ENCODE peak calls at places on chromosomes 4 and X, in seven cellular contexts. G is CD8-positive, alpha-beta T cell; Q is small intestine; O is PC-9; R is thyroid gland; I is HCT116; E is IMR-90. W is an unnamed sample.
A peak's percentile ranks its signal among the peaks of the same experiment; 100 is the strongest.

GRCh38 chr4:70399319-70399718 is 1.6 kb downstream of the OPRPN start:
- DNase-seq in Q (no peak), G (no peak), O (no peak), E (no peak), I (no peak), R (no peak), W (no peak)

GRCh38 chr4:26863512-26863911 is 2.9 kb downstream of the STIM2 start:
- DNase-seq in I (no peak), R (no peak), G (no peak), Q (no peak), O (no peak), E (no peak), W (no peak)

GRCh38 chr4:25884040-25884788 is 21.4 kb upstream of the SEL1L3 start:
- DNase-seq in E (peak; percentile 92), R (no peak), I (no peak), O (no peak), G (no peak), Q (no peak), W (no peak)

GRCh38 chr4:30245140-30245539 is 475.0 kb upstream of the PCDH7 start:
- DNase-seq in G (no peak), E (no peak), O (no peak), Q (no peak), I (no peak), R (no peak), W (no peak)

GRCh38 chrX:81316163-81316562 is 114.3 kb downstream of the SH3BGRL start:
- DNase-seq in O (no peak), I (no peak), E (peak; percentile 13), G (no peak), R (no peak), Q (no peak), W (no peak)

GRCh38 chrX:119073911-119074310 is 1.1 kb downstream of the CT47C1 start:
- DNase-seq in E (no peak), R (no peak), Q (no peak), O (no peak), G (no peak), I (no peak), W (no peak)

GRCh38 chr4:25160714-25161598 is 707 bp upstream of the SEPSECS start:
- DNase-seq in Q (peak; percentile 32), I (no peak), R (no peak), E (no peak), G (no peak), O (no peak), W (peak; percentile 31)

GRCh38 chr4:150237110-150237852 is 159.0 kb downstream of the DCLK2 start:
- DNase-seq in R (no peak), I (peak; percentile 12), Q (no peak), G (no peak), O (no peak), E (peak; percentile 98), W (no peak)

GRCh38 chr4:53601251-53601764 is 10.0 kb upstream of the LNX1 start:
- DNase-seq in E (no peak), Q (peak; percentile 26), G (no peak), O (peak; percentile 77), R (peak; percentile 57), I (no peak), W (peak; percentile 30)

GRCh38 chrX:43333543-43333942 is 322.6 kb upstream of the MAOA start:
- DNase-seq in R (no peak), G (no peak), O (no peak), I (no peak), Q (peak; percentile 20), E (no peak), W (no peak)

GRCh38 chrX:53440631-53441517 is 6.7 kb upstream of the HSD17B10 start:
- DNase-seq in G (no peak), O (peak; percentile 62), I (no peak), E (peak; percentile 34), Q (peak; percentile 67), R (peak; percentile 17), W (peak; percentile 21)

GRCh38 chrX:24027086-24027485 is at the start of gene KLHL15:
- DNase-seq in I (no peak), O (no peak), R (no peak), G (no peak), E (no peak), Q (no peak), W (no peak)

GRCh38 chr4:142549726-142550463 is 296.2 kb downstream of the INPP4B start:
- DNase-seq in O (peak; percentile 67), Q (peak; percentile 70), R (no peak), I (peak; percentile 97), E (peak; percentile 81), G (no peak), W (no peak)

GRCh38 chr4:65071532-65071931 is 598.8 kb downstream of the EPHA5 start:
- DNase-seq in Q (no peak), R (no peak), G (no peak), I (no peak), O (no peak), E (no peak), W (no peak)

GRCh38 chrX:17670874-17671273 is 66.4 kb upstream of the SCML1 start:
- DNase-seq in I (no peak), R (no peak), E (no peak), G (no peak), Q (peak; percentile 33), O (no peak), W (no peak)

GRCh38 chr4:26402458-26402857 is 81.6 kb downstream of the RBPJ start:
- DNase-seq in O (no peak), E (no peak), R (no peak), G (no peak), I (no peak), Q (peak; percentile 12), W (no peak)

GRCh38 chrX:44155126-44155525 is 181.9 kb upstream of the NDP start:
- DNase-seq in R (no peak), O (no peak), I (no peak), E (no peak), G (no peak), Q (no peak), W (no peak)

GRCh38 chr4:105966046-105966445 is 70.8 kb downstream of the NPNT start:
- DNase-seq in R (no peak), G (no peak), E (peak; percentile 52), O (peak; percentile 2), I (no peak), Q (no peak), W (no peak)

GRCh38 chrX:112746812-112747630 is 67.3 kb upstream of the LHFPL1 start:
- DNase-seq in I (no peak), R (no peak), E (peak; percentile 31), Q (no peak), O (no peak), G (no peak), W (no peak)

GRCh38 chrX:135094726-135095125 is 25.6 kb downstream of the ETDB start:
- DNase-seq in O (no peak), R (no peak), E (no peak), I (no peak), G (no peak), Q (no peak), W (no peak)
- H3K4me3 ChIP-seq in O (no peak overlapping the region), R (no peak overlapping the region), E (no peak overlapping the region), I (no peak overlapping the region), G (no peak overlapping the region), Q (no peak overlapping the region), W (no peak overlapping the region)

DNA sequence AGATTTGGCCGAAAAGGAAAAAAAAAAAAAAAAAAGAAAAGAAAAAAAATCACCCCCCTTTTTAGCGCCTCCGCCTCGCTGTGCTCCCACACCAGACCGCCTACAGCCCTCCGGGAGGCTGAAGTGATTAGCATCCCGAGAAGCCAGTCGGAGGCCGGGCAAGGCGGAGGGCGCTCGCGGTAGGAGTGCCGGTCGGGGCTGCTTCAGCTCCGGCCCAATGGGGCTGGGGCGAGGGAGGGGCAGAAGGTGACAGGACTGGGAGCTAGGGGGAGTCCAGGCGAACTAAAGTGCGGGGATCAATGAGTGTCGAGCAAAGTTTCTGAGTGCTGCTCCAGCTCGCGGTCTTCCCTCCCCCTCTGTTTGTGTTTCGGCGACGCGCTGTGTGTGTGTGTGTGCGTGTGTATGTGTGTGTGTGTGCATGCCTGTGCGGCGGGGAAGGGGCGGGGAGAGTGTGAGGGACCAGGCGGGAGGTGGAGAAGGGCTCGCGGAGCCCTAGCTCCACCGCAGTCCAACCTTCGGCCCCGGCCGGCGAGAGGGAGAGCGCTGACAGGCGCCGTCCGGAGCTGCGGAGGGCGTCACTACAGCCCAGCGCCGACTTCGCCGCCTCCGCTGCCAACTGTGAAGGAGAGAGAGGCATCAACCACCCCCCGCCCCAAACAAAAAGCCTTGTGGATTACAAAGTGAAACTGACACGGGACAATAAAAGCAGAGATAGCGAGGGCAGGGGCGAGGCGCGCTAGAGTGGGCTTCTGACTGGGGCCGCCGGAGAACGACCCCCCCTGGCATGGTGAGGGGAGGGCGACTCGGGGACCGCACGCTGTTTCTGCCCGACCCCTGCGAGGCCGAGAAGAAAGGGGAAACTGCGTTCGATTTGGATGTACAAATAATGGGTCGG is at the start of gene FAT4:
- DNase-seq in E (peak; percentile 97), I (peak; percentile 85), G (no peak), O (peak; percentile 88), Q (peak; percentile 36), R (peak; percentile 98), W (peak; percentile 96)
- H3K27ac ChIP-seq in E (peak within 1 kb of the TSS; percentile 85), I (peak within 1 kb of the TSS; percentile 51), G (no peak within 1 kb of the TSS), O (no peak within 1 kb of the TSS), Q (peak within 1 kb of the TSS; percentile 5), R (peak within 1 kb of the TSS; percentile 91), W (peak within 1 kb of the TSS; percentile 76)

DNA sequence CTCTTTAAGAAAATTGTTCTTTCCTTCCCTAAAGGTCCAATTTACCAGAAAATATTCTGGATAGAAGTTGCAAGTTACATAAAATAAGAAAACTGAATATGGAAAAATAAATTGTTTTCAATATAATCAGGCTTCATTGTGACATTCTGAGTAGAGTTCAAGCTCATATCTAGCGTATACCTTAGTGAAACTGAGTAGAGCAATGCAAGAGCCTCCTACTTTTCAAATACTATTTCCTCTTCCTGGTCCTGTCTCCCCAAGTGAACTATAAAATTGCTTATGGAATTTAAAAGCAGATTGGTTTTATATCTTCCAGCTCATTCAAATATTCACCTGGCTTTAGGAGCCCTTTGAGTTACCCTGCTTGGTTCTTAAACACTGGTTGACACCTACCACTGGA is 189.3 kb upstream of the GALNT7 start:
- DNase-seq in G (no peak), E (no peak), O (no peak), I (no peak), R (no peak), Q (peak; percentile 30), W (no peak)
- H3K4me1 ChIP-seq in G (no peaks in the 10 kb centered on the region), E (peaks cover 2% of the 10 kb centered on the region), O (peaks cover 3% of the 10 kb centered on the region), I (peaks cover 10% of the 10 kb centered on the region), R (no peaks in the 10 kb centered on the region), Q (no peaks in the 10 kb centered on the region), W (no peaks in the 10 kb centered on the region)

GRCh38 chr4:155442267-155443105 is 65.7 kb upstream of the MAP9 start:
- DNase-seq in O (peak; percentile 66), I (peak; percentile 49), G (peak; percentile 4), Q (peak; percentile 62), R (peak; percentile 70), E (peak; percentile 76), W (peak; percentile 91)

GRCh38 chr4:155444695-155445094 is 67.9 kb upstream of the MAP9 start:
- DNase-seq in R (no peak), O (no peak), I (no peak), E (no peak), Q (no peak), G (no peak), W (no peak)

GRCh38 chr4:155445306-155445705 is 68.5 kb upstream of the MAP9 start:
- DNase-seq in G (no peak), I (no peak), R (no peak), Q (no peak), O (no peak), E (no peak), W (no peak)

DNA sequence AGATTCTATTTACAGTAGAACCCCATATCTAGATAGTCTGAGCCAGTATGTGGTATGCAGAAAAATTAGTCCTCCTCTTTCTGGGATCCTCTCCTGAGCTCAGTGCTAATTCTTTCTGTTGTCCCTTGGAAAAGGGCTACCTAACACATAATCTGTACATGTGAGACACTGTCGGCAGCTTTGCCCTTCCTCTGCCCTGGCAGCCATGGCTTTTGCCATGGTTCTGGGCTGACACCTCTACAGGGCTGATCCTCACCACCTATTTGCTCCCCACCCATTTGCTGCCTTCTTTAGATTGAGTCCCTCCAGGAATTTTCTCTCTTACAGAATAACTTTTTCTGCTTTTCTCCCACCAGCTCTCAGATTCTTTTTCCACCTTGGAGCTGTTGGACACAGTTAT is 64.7 kb upstream of the MAP9 start:
- DNase-seq in I (no peak), G (no peak), E (no peak), R (no peak), O (no peak), Q (no peak), W (no peak)
- H3K4me3 ChIP-seq in I (no peak overlapping the region), G (no peak overlapping the region), E (no peak overlapping the region), R (no peak overlapping the region), O (no peak overlapping the region), Q (no peak overlapping the region), W (no peak overlapping the region)

W was measured in testis.